ENCODE peak calls at places on chromosomes 1 and 21, in eight cellular contexts. J, K, N, U, O, D, G and W are unnamed samples.

GRCh38 chr1:200302192-200302892 is 107.5 kb downstream of the ZNF281 start:
- DNase-seq in J (peak; percentile 44), K (peak; percentile 67), N (peak; percentile 58), U (peak; percentile 42), O (peak; percentile 34), D (peak; percentile 70), G (peak; percentile 36), W (no peak)

GRCh38 chr1:150186789-150187559 is 37.3 kb downstream of the PLEKHO1 start:
- DNase-seq in J (peak; percentile 40), K (peak; percentile 65), N (peak; percentile 55), U (peak; percentile 65), O (peak; percentile 23), D (peak; percentile 70), G (no peak), W (no peak)

GRCh38 chr1:70222716-70223235 is 1.6 kb downstream of the SRSF11 start:
- DNase-seq in J (peak; percentile 32), K (no peak), N (no peak), U (no peak), O (no peak), D (peak; percentile 23), G (no peak), W (no peak)

GRCh38 chr1:190658907-190659306 is 181.2 kb upstream of the BRINP3 start:
- DNase-seq in J (peak; percentile 21), K (no peak), N (peak; percentile 10), U (no peak), O (no peak), D (no peak), G (no peak), W (no peak)

GRCh38 chr1:42849944-42850343 is 3.5 kb downstream of the ZNF691 start:
- DNase-seq in J (no peak), K (no peak), N (no peak), U (no peak), O (no peak), D (no peak), G (no peak), W (peak; percentile 5)

GRCh38 chr1:203522237-203522636 is 28.3 kb downstream of the OPTC start:
- DNase-seq in J (no peak), K (no peak), N (no peak), U (peak; percentile 79), O (no peak), D (peak; percentile 42), G (no peak), W (no peak)

GRCh38 chr1:162361349-162361748 is 15.3 kb downstream of the SPATA46 start:
- DNase-seq in J (no peak), K (no peak), N (no peak), U (no peak), O (no peak), D (no peak), G (no peak), W (no peak)

GRCh38 chr1:9651565-9652378 is at the start of gene PIK3CD:
- DNase-seq in J (no peak), K (peak; percentile 84), N (peak; percentile 19), U (peak; percentile 89), O (peak; percentile 25), D (peak; percentile 70), G (no peak), W (no peak)

GRCh38 chr21:45980271-45980670 is 1.3 kb upstream of the COL6A1 start:
- DNase-seq in J (no peak), K (no peak), N (no peak), U (no peak), O (no peak), D (no peak), G (no peak), W (no peak)

GRCh38 chr21:45981154-45981606 is 390 bp upstream of the COL6A1 start:
- DNase-seq in J (peak; percentile 83), K (peak; percentile 85), N (peak; percentile 92), U (peak; percentile 91), O (peak; percentile 70), D (peak; percentile 93), G (peak; percentile 66), W (peak; percentile 15)

GRCh38 chr21:45979651-45980050 is 1.9 kb upstream of the COL6A1 start:
- DNase-seq in J (no peak), K (no peak), N (no peak), U (no peak), O (no peak), D (no peak), G (no peak), W (no peak)

GRCh38 chr21:45981641-45982255 is at the start of gene COL6A1:
- DNase-seq in J (peak; percentile 40), K (peak; percentile 52), N (no peak), U (peak; percentile 88), O (peak; percentile 24), D (peak; percentile 87), G (peak; percentile 52), W (no peak)

GRCh38 chr21:45980697-45981096 is 873 bp upstream of the COL6A1 start:
- DNase-seq in J (no peak), K (no peak), N (no peak), U (no peak), O (no peak), D (no peak), G (no peak), W (no peak)
- TF ChIP-seq EZH2 in J (no peak), K (no peak), N (no peak), U (no peak), O (no peak), D (no peak), G (no peak), W (no peak)

GRCh38 chr1:183417691-183418491 is at the start of gene NMNAT2:
- DNase-seq in J (no peak), K (peak; percentile 86), N (peak; percentile 16), U (peak; percentile 78), O (no peak), D (peak; percentile 50), G (peak; percentile 35), W (no peak)
- TF ChIP-seq EZH2 in J (peak; percentile 66), K (no peak), N (peak; percentile 95), U (peak; percentile 46), O (no peak), D (no peak), G (no peak), W (peak; percentile 94)

DNA sequence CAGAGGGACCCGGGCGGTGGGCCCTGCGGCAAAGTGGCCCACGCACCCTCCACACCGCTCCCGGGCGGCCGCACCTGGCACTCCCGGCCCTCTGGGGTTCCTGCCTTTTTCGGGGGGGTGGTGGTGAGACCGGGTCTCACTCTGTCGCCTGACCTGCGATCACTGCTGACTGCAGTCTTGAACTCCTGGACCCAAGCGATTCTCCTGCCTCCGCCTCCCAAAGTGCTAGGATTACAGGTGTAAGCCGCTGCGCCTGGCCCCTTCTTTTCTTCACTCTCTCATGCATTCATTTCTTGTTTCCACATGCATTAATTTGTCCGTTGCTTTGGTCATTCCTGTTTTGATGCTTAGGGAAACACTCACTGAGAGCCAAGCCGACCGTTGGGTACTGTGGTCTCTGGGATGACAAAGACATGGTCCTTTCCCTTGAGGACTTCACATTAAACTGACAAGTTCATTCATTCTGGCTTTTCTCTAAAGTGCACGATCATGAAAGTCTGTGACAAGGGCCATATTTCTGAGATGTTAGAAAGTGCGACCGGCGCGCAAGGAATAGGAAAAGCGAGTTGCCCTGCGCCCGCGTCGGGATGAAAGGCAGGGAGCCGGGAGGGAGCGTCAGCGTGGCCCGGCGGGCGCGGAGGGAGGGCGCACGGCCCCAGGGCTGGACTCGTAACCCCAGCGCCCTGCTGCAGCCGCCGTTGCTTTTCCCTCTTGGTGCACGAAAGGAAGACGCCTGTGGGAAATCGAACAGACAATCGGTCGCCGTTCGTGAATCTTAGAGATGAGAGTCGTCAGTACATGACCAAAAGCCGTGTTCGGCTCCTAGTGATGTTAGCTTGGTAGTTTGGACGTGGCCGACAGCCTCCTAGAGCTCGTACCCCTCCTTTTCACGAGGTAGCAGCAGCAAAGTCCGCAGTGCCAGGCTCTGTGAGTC is 1.0 kb upstream of the MCOLN2 start:
- DNase-seq in J (no peak), K (peak; percentile 61), N (peak; percentile 15), U (peak; percentile 64), O (peak; percentile 14), D (peak; percentile 60), G (no peak), W (no peak)
- TF ChIP-seq EZH2 in J (peak; percentile 99), K (peak; percentile 85), N (peak; percentile 76), U (peak; percentile 100), O (peak; percentile 73), D (no peak), G (no peak), W (peak; percentile 91)

GRCh38 chr1:156920233-156921052 is at the start of gene LRRC71:
- DNase-seq in J (peak; percentile 77), K (peak; percentile 94), N (peak; percentile 77), U (peak; percentile 96), O (peak; percentile 48), D (peak; percentile 93), G (peak; percentile 69), W (no peak)

GRCh38 chr1:156924478-156925153 is 4.2 kb downstream of the LRRC71 start:
- DNase-seq in J (no peak), K (peak; percentile 63), N (no peak), U (no peak), O (no peak), D (no peak), G (no peak), W (no peak)

GRCh38 chr1:156922986-156923564 is 2.6 kb downstream of the LRRC71 start:
- DNase-seq in J (no peak), K (no peak), N (no peak), U (no peak), O (no peak), D (no peak), G (peak; percentile 51), W (no peak)

GRCh38 chr1:156923565-156924477 is 3.4 kb downstream of the LRRC71 start:
- DNase-seq in J (no peak), K (peak; percentile 57), N (no peak), U (peak; percentile 52), O (no peak), D (peak; percentile 33), G (no peak), W (no peak)

GRCh38 chr1:156921053-156921529 is 659 bp downstream of the LRRC71 start:
- DNase-seq in J (no peak), K (no peak), N (no peak), U (no peak), O (no peak), D (no peak), G (no peak), W (no peak)
- TF ChIP-seq EZH2 in J (peak; percentile 68), K (peak; percentile 79), N (no peak), U (peak; percentile 79), O (no peak), D (no peak), G (no peak), W (no peak)

DNA sequence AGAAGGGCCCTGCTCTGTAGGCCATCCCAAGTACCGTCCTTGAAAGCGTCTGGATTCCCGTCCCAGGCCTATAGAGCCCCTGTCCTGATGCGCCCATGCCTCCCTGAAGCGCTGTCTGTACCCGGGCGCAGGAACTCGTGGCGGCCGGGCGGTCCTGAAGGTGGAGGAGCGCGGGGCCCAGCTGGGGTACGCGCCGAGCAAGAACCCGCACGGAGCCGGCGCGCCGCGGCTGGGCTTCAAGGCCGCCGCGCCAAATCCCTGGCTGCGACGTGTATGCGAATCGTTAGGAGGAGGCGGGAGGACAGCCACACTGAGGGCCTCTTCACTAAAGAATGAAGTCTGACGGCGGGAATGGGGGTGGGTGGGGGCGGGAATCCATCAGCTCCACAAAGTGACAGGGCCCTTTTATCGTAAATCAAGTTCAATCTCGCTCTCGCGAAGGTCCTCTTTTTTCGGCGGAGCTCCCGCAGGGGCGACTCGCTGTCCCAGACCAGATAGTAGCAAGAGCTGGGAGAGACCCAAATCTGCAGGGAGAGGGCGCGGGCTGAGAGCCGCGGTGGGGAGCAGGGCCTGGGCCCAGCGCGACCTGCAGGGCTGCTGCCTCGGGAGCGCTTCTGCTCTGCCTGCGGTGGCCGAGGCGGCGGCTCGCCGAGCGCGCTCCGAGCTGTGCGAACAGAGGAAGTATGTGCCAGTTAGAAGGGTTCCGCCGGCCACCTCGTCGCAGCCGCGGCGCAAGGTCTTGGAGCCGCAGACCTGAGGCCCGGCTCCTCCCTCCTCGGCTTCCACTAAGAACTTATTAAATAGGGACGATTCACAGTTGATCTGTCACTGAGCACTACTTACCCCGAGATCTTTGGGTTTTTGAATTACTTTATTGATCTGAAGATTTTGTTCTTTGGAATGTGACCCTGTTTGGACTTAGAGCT is 10.4 kb downstream of the BARHL2 start:
- DNase-seq in J (no peak), K (peak; percentile 81), N (no peak), U (peak; percentile 82), O (peak; percentile 34), D (peak; percentile 41), G (no peak), W (no peak)
- TF ChIP-seq EZH2 in J (peak; percentile 89), K (peak; percentile 92), N (no peak), U (peak; percentile 78), O (peak; percentile 70), D (peak; percentile 67), G (no peak), W (peak; percentile 88)